ENCODE peak calls at places on chromosomes 5 and 9, in six cellular contexts. One of them, this sample, is unnamed. For H3K4me1, the result is how much of the 10 kb centered on the place peaks cover.

GRCh38 chr9:84139296-84140100 is 158.9 kb downstream of the RMI1 start:
- DNase-seq in HCT116: no peak
- DNase-seq in mammary epithelial cell: peak
- DNase-seq in H9: no peak
- DNase-seq in colonic mucosa: peak
- DNase-seq in neural progenitor cell: no peak
- DNase-seq in this sample: no peak

GRCh38 chr5:125140855-125141254 is 394.4 kb upstream of the ZNF608 start:
- DNase-seq in HCT116: no peak
- DNase-seq in mammary epithelial cell: no peak
- DNase-seq in H9: no peak
- DNase-seq in colonic mucosa: no peak
- DNase-seq in neural progenitor cell: peak
- DNase-seq in this sample: no peak

GRCh38 chr9:79193506-79194223 is 378.1 kb upstream of the TLE4 start:
- DNase-seq in HCT116: no peak
- DNase-seq in mammary epithelial cell: no peak
- DNase-seq in H9: peak
- DNase-seq in colonic mucosa: no peak
- DNase-seq in neural progenitor cell: no peak
- DNase-seq in this sample: no peak

GRCh38 chr5:124697912-124698690 is 48.3 kb downstream of the ZNF608 start:
- DNase-seq in HCT116: no peak
- DNase-seq in mammary epithelial cell: no peak
- DNase-seq in H9: no peak
- DNase-seq in colonic mucosa: no peak
- DNase-seq in neural progenitor cell: peak
- DNase-seq in this sample: no peak

GRCh38 chr5:67291671-67292070 is 95.1 kb upstream of the CD180 start:
- DNase-seq in HCT116: no peak
- DNase-seq in mammary epithelial cell: no peak
- DNase-seq in H9: no peak
- DNase-seq in colonic mucosa: no peak
- DNase-seq in neural progenitor cell: no peak
- DNase-seq in this sample: no peak

GRCh38 chr5:65926276-65926761 is at the start of gene ERBIN:
- DNase-seq in HCT116: no peak
- DNase-seq in mammary epithelial cell: peak
- DNase-seq in H9: peak
- DNase-seq in colonic mucosa: peak
- DNase-seq in neural progenitor cell: peak
- DNase-seq in this sample: peak

GRCh38 chr9:19116391-19116790 is 10.9 kb downstream of the PLIN2 start:
- DNase-seq in HCT116: no peak
- DNase-seq in mammary epithelial cell: peak
- DNase-seq in H9: no peak
- DNase-seq in colonic mucosa: no peak
- DNase-seq in neural progenitor cell: no peak
- DNase-seq in this sample: no peak

GRCh38 chr5:101424530-101425175 is 521.6 kb upstream of the ST8SIA4 start:
- DNase-seq in HCT116: peak
- DNase-seq in mammary epithelial cell: peak
- DNase-seq in H9: no peak
- DNase-seq in colonic mucosa: no peak
- DNase-seq in neural progenitor cell: no peak
- DNase-seq in this sample: no peak

GRCh38 chr5:108588323-108588722 is 159.4 kb upstream of the FER start:
- DNase-seq in HCT116: no peak
- DNase-seq in mammary epithelial cell: peak
- DNase-seq in H9: no peak
- DNase-seq in colonic mucosa: no peak
- DNase-seq in neural progenitor cell: no peak
- DNase-seq in this sample: no peak

GRCh38 chr5:31161772-31162171 is 31.7 kb upstream of the CDH6 start:
- DNase-seq in HCT116: no peak
- DNase-seq in mammary epithelial cell: no peak
- DNase-seq in H9: no peak
- DNase-seq in colonic mucosa: peak
- DNase-seq in neural progenitor cell: peak
- DNase-seq in this sample: no peak

GRCh38 chr5:120531215-120531614 is 67.1 kb downstream of the PRR16 start:
- DNase-seq in HCT116: no peak
- DNase-seq in mammary epithelial cell: no peak
- DNase-seq in H9: no peak
- DNase-seq in colonic mucosa: no peak
- DNase-seq in neural progenitor cell: peak
- DNase-seq in this sample: no peak

GRCh38 chr5:139148306-139148705 is 49.9 kb downstream of the SIL1 start:
- DNase-seq in HCT116: no peak
- DNase-seq in mammary epithelial cell: peak
- DNase-seq in H9: no peak
- DNase-seq in colonic mucosa: no peak
- DNase-seq in neural progenitor cell: no peak
- DNase-seq in this sample: no peak

GRCh38 chr5:11869203-11869602 is 35.0 kb downstream of the CTNND2 start:
- DNase-seq in HCT116: no peak
- DNase-seq in mammary epithelial cell: no peak
- DNase-seq in H9: no peak
- DNase-seq in colonic mucosa: no peak
- DNase-seq in neural progenitor cell: no peak
- DNase-seq in this sample: no peak

GRCh38 chr9:131237311-131237710 is 39.0 kb downstream of the FAM78A start:
- DNase-seq in HCT116: no peak
- DNase-seq in mammary epithelial cell: no peak
- DNase-seq in H9: no peak
- DNase-seq in colonic mucosa: no peak
- DNase-seq in neural progenitor cell: no peak
- DNase-seq in this sample: no peak

GRCh38 chr9:100216178-100216787 is 117.2 kb downstream of the INVS start:
- DNase-seq in HCT116: peak
- DNase-seq in mammary epithelial cell: peak
- DNase-seq in H9: peak
- DNase-seq in colonic mucosa: peak
- DNase-seq in neural progenitor cell: peak
- DNase-seq in this sample: peak

GRCh38 chr5:149749481-149750365 is 19.6 kb downstream of the PPARGC1B start:
- DNase-seq in HCT116: no peak
- DNase-seq in mammary epithelial cell: peak
- DNase-seq in H9: no peak
- DNase-seq in colonic mucosa: no peak
- DNase-seq in neural progenitor cell: no peak
- DNase-seq in this sample: no peak

GRCh38 chr5:14581891-14582796 is 552 bp downstream of the OTULINL start:
- DNase-seq in HCT116: peak
- DNase-seq in mammary epithelial cell: peak
- DNase-seq in H9: peak
- DNase-seq in colonic mucosa: peak
- DNase-seq in neural progenitor cell: peak
- DNase-seq in this sample: peak

GRCh38 chr9:107020040-107020530 is 157.1 kb downstream of the ZNF462 start:
- DNase-seq in HCT116: no peak
- DNase-seq in mammary epithelial cell: peak
- DNase-seq in H9: no peak
- DNase-seq in colonic mucosa: no peak
- DNase-seq in neural progenitor cell: peak
- DNase-seq in this sample: peak

GRCh38 chr9:17742065-17742464 is 163.2 kb downstream of the SH3GL2 start:
- DNase-seq in HCT116: no peak
- DNase-seq in mammary epithelial cell: no peak
- DNase-seq in H9: peak
- DNase-seq in colonic mucosa: no peak
- DNase-seq in neural progenitor cell: peak
- DNase-seq in this sample: no peak
- H3K9ac ChIP-seq in HCT116: no peak
- H3K9ac ChIP-seq in mammary epithelial cell: no peak
- H3K9ac ChIP-seq in H9: no peak
- H3K9ac ChIP-seq in colonic mucosa: no peak
- H3K9ac ChIP-seq in neural progenitor cell: no peak
- H3K9ac ChIP-seq in this sample: no peak

GRCh38 chr5:39521945-39522590 is 97.3 kb upstream of the DAB2 start:
- DNase-seq in HCT116: no peak
- DNase-seq in mammary epithelial cell: no peak
- DNase-seq in H9: no peak
- DNase-seq in colonic mucosa: no peak
- DNase-seq in neural progenitor cell: no peak
- DNase-seq in this sample: no peak

GRCh38 chr5:39521098-39521860 is 96.5 kb upstream of the DAB2 start:
- DNase-seq in HCT116: no peak
- DNase-seq in mammary epithelial cell: no peak
- DNase-seq in H9: no peak
- DNase-seq in colonic mucosa: no peak
- DNase-seq in neural progenitor cell: no peak
- DNase-seq in this sample: no peak

GRCh38 chr5:39520232-39520572 is 95.4 kb upstream of the DAB2 start:
- DNase-seq in HCT116: no peak
- DNase-seq in mammary epithelial cell: no peak
- DNase-seq in H9: no peak
- DNase-seq in colonic mucosa: no peak
- DNase-seq in neural progenitor cell: no peak
- DNase-seq in this sample: no peak

GRCh38 chr5:39526914-39527477 is 102.2 kb upstream of the DAB2 start:
- DNase-seq in HCT116: no peak
- DNase-seq in mammary epithelial cell: no peak
- DNase-seq in H9: peak
- DNase-seq in colonic mucosa: peak
- DNase-seq in neural progenitor cell: peak
- DNase-seq in this sample: no peak

DNA sequence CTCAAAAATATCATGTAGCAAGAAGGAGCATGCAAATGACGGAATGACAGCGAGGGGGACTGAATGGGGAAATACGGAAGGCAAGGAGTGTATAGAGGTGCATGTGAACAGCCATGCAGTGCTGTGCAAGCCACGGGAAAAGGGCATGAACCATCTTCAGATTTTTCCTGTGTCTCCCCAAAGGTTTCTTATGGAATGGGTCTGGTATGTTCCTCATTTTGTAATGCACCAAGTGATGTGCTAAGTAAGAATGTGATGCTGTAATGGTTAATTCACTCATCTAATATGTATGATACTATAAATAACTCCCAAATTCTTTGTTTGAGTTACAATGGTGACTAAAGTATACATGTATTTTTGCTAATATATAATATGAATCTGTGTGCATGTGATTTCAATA is 99.0 kb upstream of the DAB2 start:
- DNase-seq in HCT116: no peak
- DNase-seq in mammary epithelial cell: no peak
- DNase-seq in H9: no peak
- DNase-seq in colonic mucosa: no peak
- DNase-seq in neural progenitor cell: no peak
- DNase-seq in this sample: no peak
- H3K4me1 ChIP-seq in HCT116: under half
- H3K4me1 ChIP-seq in mammary epithelial cell: under half
- H3K4me1 ChIP-seq in H9: under half
- H3K4me1 ChIP-seq in colonic mucosa: under half
- H3K4me1 ChIP-seq in neural progenitor cell: under half
- H3K4me1 ChIP-seq in this sample: under half

GRCh38 chr5:178142642-178143041 is 11.0 kb downstream of the NHP2 start:
- DNase-seq in HCT116: no peak
- DNase-seq in mammary epithelial cell: no peak
- DNase-seq in H9: no peak
- DNase-seq in colonic mucosa: no peak
- DNase-seq in neural progenitor cell: no peak
- DNase-seq in this sample: no peak

GRCh38 chr5:178145965-178146820 is 7.5 kb downstream of the NHP2 start:
- DNase-seq in HCT116: peak
- DNase-seq in mammary epithelial cell: peak
- DNase-seq in H9: peak
- DNase-seq in colonic mucosa: peak
- DNase-seq in neural progenitor cell: peak
- DNase-seq in this sample: peak

GRCh38 chr5:178141550-178141949 is 10.7 kb downstream of the RMND5B start:
- DNase-seq in HCT116: no peak
- DNase-seq in mammary epithelial cell: no peak
- DNase-seq in H9: no peak
- DNase-seq in colonic mucosa: no peak
- DNase-seq in neural progenitor cell: no peak
- DNase-seq in this sample: no peak

GRCh38 chr5:178143246-178143645 is 10.4 kb downstream of the NHP2 start:
- DNase-seq in HCT116: no peak
- DNase-seq in mammary epithelial cell: no peak
- DNase-seq in H9: no peak
- DNase-seq in colonic mucosa: no peak
- DNase-seq in neural progenitor cell: no peak
- DNase-seq in this sample: no peak

DNA sequence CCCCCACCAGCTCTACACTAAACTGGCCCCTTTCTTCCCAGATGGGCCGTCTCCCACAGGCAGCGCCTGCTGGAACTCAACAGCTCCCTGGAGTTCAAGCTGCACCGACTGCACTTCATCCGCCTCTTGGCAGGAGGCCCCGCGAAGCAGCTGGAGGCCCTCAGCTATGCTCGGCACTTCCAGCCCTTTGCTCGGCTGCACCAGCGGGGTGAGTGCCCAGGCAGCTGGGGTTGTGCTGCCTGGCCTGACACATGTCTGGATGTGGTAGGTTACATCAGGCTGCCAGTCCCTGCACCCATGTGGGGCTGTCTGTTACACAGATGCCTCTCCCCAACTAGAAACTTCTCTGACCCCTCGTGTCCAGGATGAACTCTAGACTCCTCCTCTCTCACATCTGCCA is 9.8 kb downstream of the NHP2 start:
- DNase-seq in HCT116: no peak
- DNase-seq in mammary epithelial cell: no peak
- DNase-seq in H9: no peak
- DNase-seq in colonic mucosa: peak
- DNase-seq in neural progenitor cell: no peak
- DNase-seq in this sample: no peak
- TF ChIP-seq CTCF in HCT116: no peak
- TF ChIP-seq CTCF in mammary epithelial cell: no peak
- TF ChIP-seq CTCF in H9: no peak
- TF ChIP-seq CTCF in colonic mucosa: no peak
- TF ChIP-seq CTCF in neural progenitor cell: no peak
- TF ChIP-seq CTCF in this sample: no peak

GRCh38 chr5:112863549-112863948 is 2.5 kb downstream of the SRP19 start:
- DNase-seq in HCT116: no peak
- DNase-seq in mammary epithelial cell: no peak
- DNase-seq in H9: no peak
- DNase-seq in colonic mucosa: no peak
- DNase-seq in neural progenitor cell: no peak
- DNase-seq in this sample: no peak
- H3K9ac ChIP-seq in HCT116: no peak
- H3K9ac ChIP-seq in mammary epithelial cell: no peak
- H3K9ac ChIP-seq in H9: no peak
- H3K9ac ChIP-seq in colonic mucosa: no peak
- H3K9ac ChIP-seq in neural progenitor cell: no peak
- H3K9ac ChIP-seq in this sample: peak

This sample was measured in DND-41.